ENCODE peak calls at places on chromosomes 4 and X, in eight cellular contexts. P is dorsolateral prefrontal cortex, S is uterus, H is tibial artery, I is mammary epithelial cell, J is endodermal cell, F is sigmoid colon, G is cardiac muscle cell. Q is an unnamed sample.

GRCh38 chr4:47473351-47473750 is 9.8 kb upstream of the COMMD8 start:
- DNase-seq in P (no peak), S (no peak), H (no peak), I (no peak), J (no peak), F (no peak), G (no peak), Q (no peak)

GRCh38 chr4:15656038-15656470 is 897 bp upstream of the FBXL5 start:
- DNase-seq in P (no peak), S (no peak), H (no peak), I (no peak), J (no peak), F (no peak), G (peak), Q (no peak)

GRCh38 chr4:4677825-4678522 is 136.1 kb upstream of the STX18 start:
- DNase-seq in P (peak), S (peak), H (no peak), I (no peak), J (peak), F (no peak), G (peak), Q (no peak)

GRCh38 chr4:106996490-106996889 is 39.6 kb downstream of the DKK2 start:
- DNase-seq in P (no peak), S (no peak), H (no peak), I (no peak), J (no peak), F (no peak), G (no peak), Q (no peak)

GRCh38 chr4:31020363-31020762 is 300.2 kb downstream of the PCDH7 start:
- DNase-seq in P (no peak), S (no peak), H (no peak), I (no peak), J (no peak), F (no peak), G (no peak), Q (no peak)

GRCh38 chr4:145784036-145784435 is 104.1 kb downstream of the C4orf51 start:
- DNase-seq in P (no peak), S (no peak), H (no peak), I (no peak), J (no peak), F (no peak), G (no peak), Q (no peak)

GRCh38 chr4:3656441-3657376 is 109.5 kb upstream of the ADRA2C start:
- DNase-seq in P (no peak), S (no peak), H (no peak), I (no peak), J (no peak), F (no peak), G (no peak), Q (no peak)

GRCh38 chr4:28014469-28014868 is 1153.8 kb downstream of the STIM2 start:
- DNase-seq in P (no peak), S (no peak), H (no peak), I (no peak), J (no peak), F (no peak), G (no peak), Q (no peak)

GRCh38 chrX:150429577-150429976 is 66.5 kb downstream of the MAMLD1 start:
- DNase-seq in P (no peak), S (no peak), H (no peak), I (peak), J (no peak), F (no peak), G (peak), Q (no peak)

GRCh38 chrX:21838937-21839333 is 482 bp upstream of the MBTPS2 start:
- DNase-seq in P (no peak), S (no peak), H (no peak), I (no peak), J (no peak), F (no peak), G (peak), Q (no peak)

GRCh38 chr4:41234424-41234823 is 20.1 kb upstream of the APBB2 start:
- DNase-seq in P (peak), S (no peak), H (no peak), I (no peak), J (no peak), F (no peak), G (no peak), Q (no peak)

GRCh38 chr4:187617117-187617516 is 378.5 kb upstream of the ZFP42 start:
- DNase-seq in P (no peak), S (no peak), H (no peak), I (no peak), J (no peak), F (no peak), G (peak), Q (no peak)

GRCh38 chr4:121150486-121150885 is 13.6 kb downstream of the TNIP3 start:
- DNase-seq in P (no peak), S (no peak), H (no peak), I (no peak), J (no peak), F (no peak), G (no peak), Q (no peak)

GRCh38 chr4:46844325-46844917 is 64.6 kb downstream of the COX7B2 start:
- DNase-seq in P (peak), S (no peak), H (no peak), I (peak), J (peak), F (no peak), G (peak), Q (peak)

DNA sequence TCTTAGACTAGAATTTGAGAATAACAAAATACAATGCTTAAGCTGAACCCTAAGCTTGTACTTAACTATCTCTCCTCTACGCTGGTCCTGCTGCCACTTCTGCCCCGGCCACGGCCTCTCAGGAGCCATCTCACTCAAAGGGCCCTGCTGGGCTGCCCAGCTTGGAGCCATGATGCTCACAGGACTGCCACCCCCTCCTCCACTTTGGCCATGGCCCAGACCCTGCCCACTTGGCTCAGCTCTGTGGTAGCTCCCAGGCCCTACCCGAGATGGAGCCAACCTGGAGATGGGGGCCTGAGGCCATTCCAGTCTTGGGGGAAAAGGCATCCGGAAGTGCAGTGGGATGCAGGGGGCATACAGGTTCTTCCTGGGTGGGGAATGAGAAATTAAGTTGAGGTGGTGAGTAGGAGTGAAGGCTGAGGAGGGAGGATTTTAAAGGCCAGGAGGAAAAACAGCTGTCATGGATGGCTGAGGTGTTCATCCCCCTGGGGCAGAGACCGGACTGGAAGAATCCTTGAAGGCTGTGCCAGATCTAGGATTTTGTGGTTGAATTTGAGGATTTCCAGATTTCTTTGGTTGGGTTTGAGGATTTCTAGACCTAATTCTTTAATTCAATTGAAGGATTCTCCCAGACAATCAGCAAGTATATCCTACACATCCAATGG is 824 bp downstream of the SASH3 start:
- DNase-seq in P (no peak), S (no peak), H (no peak), I (no peak), J (no peak), F (no peak), G (no peak), Q (no peak)
- H3K27ac ChIP-seq in P (no peak), S (no peak), H (no peak), I (no peak), J (no peak), F (no peak), G (no peak), Q (peak)

GRCh38 chr4:173736840-173737239 is 206.8 kb upstream of the HAND2 start:
- DNase-seq in P (no peak), S (no peak), H (no peak), I (no peak), J (no peak), F (no peak), G (no peak), Q (no peak)
- H3K27ac ChIP-seq in P (no peak), S (peak), H (peak), I (no peak), J (no peak), F (no peak), G (no peak), Q (no peak)

GRCh38 chr4:1406946-1407656 is 859 bp upstream of the NKX1-1 start:
- DNase-seq in P (no peak), S (no peak), H (no peak), I (no peak), J (peak), F (peak), G (no peak), Q (no peak)
- H3K27ac ChIP-seq in P (no peak), S (no peak), H (no peak), I (no peak), J (no peak), F (no peak), G (no peak), Q (no peak)

GRCh38 chr4:8128096-8128856 is 30.3 kb downstream of the ABLIM2 start:
- DNase-seq in P (no peak), S (no peak), H (no peak), I (no peak), J (peak), F (no peak), G (no peak), Q (no peak)

GRCh38 chr4:8129136-8129535 is 29.5 kb downstream of the ABLIM2 start:
- DNase-seq in P (no peak), S (no peak), H (no peak), I (no peak), J (no peak), F (no peak), G (no peak), Q (no peak)

GRCh38 chr4:8125526-8126056 is 33.0 kb downstream of the ABLIM2 start:
- DNase-seq in P (no peak), S (no peak), H (no peak), I (no peak), J (no peak), F (no peak), G (no peak), Q (no peak)

GRCh38 chr4:8127051-8127798 is 31.4 kb downstream of the ABLIM2 start:
- DNase-seq in P (no peak), S (no peak), H (no peak), I (no peak), J (no peak), F (no peak), G (no peak), Q (no peak)

DNA sequence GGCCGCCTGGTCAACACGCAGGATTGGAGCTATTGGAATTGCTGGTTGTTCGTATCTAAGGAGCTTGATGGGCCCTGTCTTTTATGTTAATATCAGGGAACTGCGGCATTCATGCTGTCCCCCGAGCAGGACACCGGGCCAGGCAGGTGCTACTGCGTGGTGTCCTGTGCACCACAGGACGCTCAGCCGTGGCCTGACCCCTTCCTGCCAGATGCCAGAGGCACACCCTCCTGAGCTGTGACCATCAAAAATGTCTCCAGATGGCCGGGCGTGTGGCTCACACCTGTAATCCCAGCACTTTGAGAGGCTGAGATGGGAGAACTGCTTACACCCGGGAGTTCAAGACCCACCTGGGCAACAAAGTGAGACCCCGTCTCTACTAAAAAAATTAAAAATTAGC is 32.1 kb downstream of the ABLIM2 start:
- DNase-seq in P (no peak), S (no peak), H (no peak), I (no peak), J (no peak), F (no peak), G (no peak), Q (no peak)
- H3K27ac ChIP-seq in P (no peak), S (no peak), H (no peak), I (no peak), J (no peak), F (no peak), G (no peak), Q (no peak)

GRCh38 chr4:56430203-56430602 is 5.2 kb downstream of the PPAT start:
- DNase-seq in P (no peak), S (no peak), H (no peak), I (no peak), J (no peak), F (no peak), G (no peak), Q (no peak)

GRCh38 chr4:56426273-56426672 is 9.1 kb downstream of the PPAT start:
- DNase-seq in P (no peak), S (no peak), H (no peak), I (no peak), J (no peak), F (no peak), G (no peak), Q (no peak)

GRCh38 chr4:56425518-56425917 is 9.9 kb downstream of the PPAT start:
- DNase-seq in P (no peak), S (no peak), H (no peak), I (no peak), J (peak), F (no peak), G (no peak), Q (no peak)

GRCh38 chr4:56424176-56424575 is 11.2 kb downstream of the PPAT start:
- DNase-seq in P (no peak), S (no peak), H (no peak), I (no peak), J (no peak), F (no peak), G (no peak), Q (no peak)

GRCh38 chr4:56424697-56425514 is 10.5 kb downstream of the PPAT start:
- DNase-seq in P (peak), S (no peak), H (no peak), I (no peak), J (no peak), F (no peak), G (peak), Q (no peak)
- H3K27ac ChIP-seq in P (no peak), S (no peak), H (no peak), I (no peak), J (no peak), F (no peak), G (peak), Q (no peak)

GRCh38 chrX:56812515-56813105 is 83.6 kb downstream of the NBDY start:
- DNase-seq in P (no peak), S (no peak), H (no peak), I (no peak), J (peak), F (no peak), G (peak), Q (no peak)
- H3K27ac ChIP-seq in P (no peak), S (peak), H (no peak), I (peak), J (no peak), F (no peak), G (no peak), Q (no peak)

GRCh38 chr4:158809611-158810486 is 41.0 kb downstream of the FNIP2 start:
- DNase-seq in P (no peak), S (no peak), H (no peak), I (peak), J (no peak), F (no peak), G (peak), Q (no peak)

GRCh38 chr4:158810487-158811215 is 41.8 kb downstream of the FNIP2 start:
- DNase-seq in P (no peak), S (peak), H (peak), I (peak), J (no peak), F (peak), G (peak), Q (no peak)

GRCh38 chr4:158808399-158808798 is 39.6 kb downstream of the FNIP2 start:
- DNase-seq in P (no peak), S (no peak), H (no peak), I (no peak), J (no peak), F (no peak), G (no peak), Q (no peak)

GRCh38 chr4:158805628-158806471 is 37.0 kb downstream of the FNIP2 start:
- DNase-seq in P (peak), S (no peak), H (no peak), I (peak), J (no peak), F (no peak), G (no peak), Q (no peak)

GRCh38 chr4:158807696-158808095 is 38.9 kb downstream of the FNIP2 start:
- DNase-seq in P (no peak), S (no peak), H (no peak), I (no peak), J (no peak), F (no peak), G (no peak), Q (no peak)
- H3K27ac ChIP-seq in P (peak), S (no peak), H (peak), I (no peak), J (no peak), F (peak), G (peak), Q (no peak)

GRCh38 chr4:88591787-88592599 is at the start of gene HERC3:
- DNase-seq in P (peak), S (peak), H (peak), I (peak), J (peak), F (peak), G (peak), Q (peak)
- H3K27ac ChIP-seq in P (peak), S (peak), H (peak), I (peak), J (no peak), F (peak), G (peak), Q (peak)

GRCh38 chrX:82816001-82816400 is 692.1 kb upstream of the POU3F4 start:
- DNase-seq in P (no peak), S (no peak), H (no peak), I (no peak), J (no peak), F (no peak), G (no peak), Q (no peak)

GRCh38 chrX:82813671-82814078 is 694.4 kb upstream of the POU3F4 start:
- DNase-seq in P (no peak), S (no peak), H (no peak), I (peak), J (no peak), F (no peak), G (peak), Q (no peak)

DNA sequence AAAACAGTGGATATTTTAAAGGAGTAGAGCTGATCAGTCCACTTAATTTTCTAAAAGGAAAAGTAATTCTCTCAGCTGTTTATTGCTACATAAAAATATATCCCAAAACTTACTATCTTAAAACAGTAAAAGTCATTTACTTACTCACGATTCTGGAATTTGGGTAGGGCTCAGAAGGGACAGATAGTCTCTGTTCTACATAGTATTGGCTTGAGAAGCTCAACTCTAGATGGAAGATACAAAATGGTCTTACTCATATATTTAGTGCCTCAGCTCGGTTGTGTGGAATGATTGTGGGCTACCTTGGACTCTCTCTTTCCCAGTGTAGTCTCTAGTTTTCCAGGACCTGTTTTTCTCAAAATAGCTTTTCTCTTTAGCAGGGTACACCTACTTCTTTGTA is 691.5 kb upstream of the POU3F4 start:
- DNase-seq in P (no peak), S (no peak), H (no peak), I (peak), J (no peak), F (no peak), G (no peak), Q (no peak)
- H3K27ac ChIP-seq in P (no peak), S (no peak), H (no peak), I (peak), J (no peak), F (no peak), G (no peak), Q (no peak)

DNA sequence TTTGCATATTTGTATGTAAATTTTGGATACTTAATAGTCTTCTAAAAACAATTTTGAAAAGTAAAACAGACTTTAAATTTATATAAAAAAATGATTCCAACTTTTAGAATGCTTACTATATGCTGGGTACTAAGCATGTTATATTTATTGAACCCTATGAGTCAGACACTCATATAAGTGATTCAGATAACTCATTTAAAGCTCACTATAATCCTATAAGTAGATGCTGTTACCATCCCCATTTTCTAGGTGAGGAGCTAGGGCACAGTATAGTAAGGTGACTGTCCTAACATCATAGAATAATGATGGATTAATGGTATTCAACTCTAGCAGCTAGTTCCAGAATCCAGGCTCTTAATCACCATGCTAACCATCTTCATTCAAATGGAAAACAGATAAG is 877.0 kb upstream of the GRID2 start:
- DNase-seq in P (no peak), S (no peak), H (no peak), I (no peak), J (no peak), F (no peak), G (no peak), Q (no peak)
- H3K27ac ChIP-seq in P (no peak), S (no peak), H (no peak), I (no peak), J (no peak), F (no peak), G (no peak), Q (no peak)